ENCODE peak calls at places on chromosomes 13 and 19, in ten cellular contexts. C is transverse colon, S is H1, T is breast epithelium, K is stomach, M is K562, A is HCT116, I is GM23338, E is SK-N-SH, Q is HL-60. R is an unnamed sample.

GRCh38 chr19:35144600-35145436 is 1.8 kb downstream of the FXYD7 start:
- DNase-seq in C (peak), S (peak), T (no peak), K (peak), M (peak), A (no peak), I (peak), E (no peak), Q (no peak), R (no peak)

GRCh38 chr13:33182729-33183128 is 102.8 kb downstream of the STARD13 start:
- DNase-seq in C (no peak), S (no peak), T (no peak), K (no peak), M (no peak), A (no peak), I (no peak), E (no peak), Q (no peak), R (no peak)

GRCh38 chr19:10419200-10419645 is 1.1 kb upstream of the PDE4A start:
- DNase-seq in C (no peak), S (no peak), T (no peak), K (no peak), M (peak), A (no peak), I (no peak), E (peak), Q (no peak), R (no peak)

GRCh38 chr13:79434578-79434977 is 28.5 kb upstream of the RBM26 start:
- DNase-seq in C (no peak), S (no peak), T (no peak), K (no peak), M (no peak), A (no peak), I (no peak), E (no peak), Q (no peak), R (no peak)

GRCh38 chr13:27535546-27535945 is 84.8 kb downstream of the LNX2 start:
- DNase-seq in C (no peak), S (no peak), T (no peak), K (no peak), M (no peak), A (no peak), I (no peak), E (no peak), Q (no peak), R (no peak)

GRCh38 chr19:45518469-45518826 is 11.2 kb downstream of the VASP start:
- DNase-seq in C (peak), S (no peak), T (no peak), K (peak), M (no peak), A (no peak), I (no peak), E (no peak), Q (no peak), R (no peak)

GRCh38 chr13:51937320-51938290 is 73.6 kb downstream of the ATP7B start:
- DNase-seq in C (no peak), S (no peak), T (no peak), K (no peak), M (no peak), A (no peak), I (no peak), E (no peak), Q (no peak), R (no peak)

GRCh38 chr19:46489445-46490272 is 6.0 kb downstream of the PNMA8B start:
- DNase-seq in C (peak), S (peak), T (no peak), K (peak), M (peak), A (no peak), I (peak), E (peak), Q (no peak), R (no peak)

GRCh38 chr13:60467098-60467497 is 70.1 kb downstream of the TDRD3 start:
- DNase-seq in C (no peak), S (no peak), T (no peak), K (no peak), M (no peak), A (no peak), I (no peak), E (no peak), Q (no peak), R (no peak)

GRCh38 chr19:44587863-44588752 is 25.3 kb upstream of the IGSF23 start:
- DNase-seq in C (no peak), S (no peak), T (no peak), K (no peak), M (peak), A (peak), I (no peak), E (no peak), Q (peak), R (no peak)

GRCh38 chr13:34044660-34045080 is 226.7 kb downstream of the RFC3 start:
- DNase-seq in C (no peak), S (no peak), T (no peak), K (no peak), M (no peak), A (peak), I (no peak), E (no peak), Q (no peak), R (peak)

GRCh38 chr13:62837895-62838294 is 1422.2 kb upstream of the PCDH20 start:
- DNase-seq in C (no peak), S (no peak), T (no peak), K (no peak), M (no peak), A (no peak), I (no peak), E (no peak), Q (no peak), R (no peak)
- TF ChIP-seq POLR2AphosphoS5 in C (no peak), S (no peak), T (no peak), K (no peak), M (no peak), A (no peak), I (no peak), E (no peak), Q (no peak), R (no peak)

DNA sequence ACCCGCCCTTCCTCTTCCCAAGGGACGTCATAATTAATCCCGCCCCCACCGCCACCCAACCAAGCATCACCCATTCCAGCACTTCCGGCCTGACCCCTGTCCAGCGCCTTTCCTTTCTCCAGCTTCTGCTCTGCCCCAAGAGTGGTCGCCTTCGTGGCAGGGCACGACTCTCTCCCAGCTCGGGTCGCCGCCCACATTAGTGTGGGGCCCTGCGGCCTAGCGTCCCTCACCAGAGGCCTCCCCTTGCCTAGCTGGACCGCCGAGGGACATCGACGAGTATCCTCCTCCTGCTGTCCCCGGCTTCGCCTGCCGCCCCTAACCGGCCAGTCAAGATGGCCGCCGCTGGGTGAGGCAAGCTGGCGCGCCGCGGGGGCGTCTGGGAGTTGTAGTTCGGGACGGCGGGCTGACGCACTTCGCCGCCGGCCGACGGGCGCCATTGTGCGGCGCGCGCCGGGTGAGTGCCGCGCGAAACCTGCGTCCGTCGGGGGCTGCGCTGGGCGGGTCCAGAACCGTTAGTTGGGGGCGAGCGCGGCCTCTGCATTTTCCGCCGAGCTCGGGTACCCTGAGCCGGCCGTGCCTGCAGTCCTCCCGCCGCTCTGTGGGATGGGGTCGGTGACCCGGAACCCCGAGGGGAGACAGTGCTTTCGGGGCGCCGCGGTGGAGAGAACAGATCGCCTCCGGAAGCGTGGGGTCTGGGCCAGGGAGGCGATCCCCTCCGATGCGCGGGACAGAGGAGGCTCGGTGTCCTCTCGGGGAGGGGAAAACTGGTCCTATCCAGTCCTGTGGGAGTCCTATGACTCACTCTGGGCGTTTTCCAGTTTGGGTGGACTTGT is at the start of gene ZNF274:
- DNase-seq in C (peak), S (peak), T (peak), K (peak), M (peak), A (peak), I (peak), E (peak), Q (peak), R (peak)
- TF ChIP-seq POLR2AphosphoS5 in C (peak), S (peak), T (peak), K (peak), M (peak), A (peak), I (peak), E (no peak), Q (peak), R (peak)

GRCh38 chr13:29436291-29436690 is 159.2 kb downstream of the SLC7A1 start:
- DNase-seq in C (no peak), S (no peak), T (no peak), K (no peak), M (no peak), A (no peak), I (no peak), E (no peak), Q (no peak), R (no peak)

GRCh38 chr13:29436721-29437250 is 158.7 kb downstream of the SLC7A1 start:
- DNase-seq in C (no peak), S (no peak), T (no peak), K (no peak), M (no peak), A (no peak), I (no peak), E (no peak), Q (no peak), R (no peak)

GRCh38 chr13:29439601-29440381 is 155.7 kb downstream of the SLC7A1 start:
- DNase-seq in C (no peak), S (no peak), T (no peak), K (no peak), M (no peak), A (no peak), I (no peak), E (no peak), Q (no peak), R (no peak)

GRCh38 chr13:29441301-29441700 is 154.2 kb downstream of the SLC7A1 start:
- DNase-seq in C (no peak), S (no peak), T (no peak), K (no peak), M (no peak), A (no peak), I (no peak), E (no peak), Q (no peak), R (no peak)

GRCh38 chr13:29438772-29439171 is 156.7 kb downstream of the SLC7A1 start:
- DNase-seq in C (no peak), S (no peak), T (no peak), K (no peak), M (no peak), A (no peak), I (no peak), E (no peak), Q (no peak), R (no peak)
- TF ChIP-seq POLR2AphosphoS5 in C (no peak), S (no peak), T (no peak), K (no peak), M (no peak), A (no peak), I (no peak), E (no peak), Q (no peak), R (no peak)

GRCh38 chr19:11528551-11529341 is at the start of gene ECSIT:
- DNase-seq in C (peak), S (peak), T (peak), K (peak), M (peak), A (peak), I (peak), E (peak), Q (peak), R (peak)
- TF ChIP-seq POLR2AphosphoS5 in C (peak), S (peak), T (peak), K (peak), M (peak), A (no peak), I (peak), E (peak), Q (peak), R (peak)

GRCh38 chr19:38734426-38735256 is 9.6 kb downstream of the CAPN12 start:
- DNase-seq in C (peak), S (no peak), T (no peak), K (peak), M (peak), A (no peak), I (no peak), E (no peak), Q (peak), R (no peak)
- TF ChIP-seq POLR2AphosphoS5 in C (no peak), S (no peak), T (no peak), K (no peak), M (no peak), A (no peak), I (no peak), E (peak), Q (no peak), R (no peak)

GRCh38 chr19:19203012-19203856 is at the start of gene NR2C2AP:
- DNase-seq in C (peak), S (peak), T (peak), K (peak), M (peak), A (peak), I (peak), E (peak), Q (peak), R (peak)
- TF ChIP-seq POLR2AphosphoS5 in C (no peak), S (peak), T (no peak), K (peak), M (peak), A (peak), I (peak), E (peak), Q (no peak), R (peak)

DNA sequence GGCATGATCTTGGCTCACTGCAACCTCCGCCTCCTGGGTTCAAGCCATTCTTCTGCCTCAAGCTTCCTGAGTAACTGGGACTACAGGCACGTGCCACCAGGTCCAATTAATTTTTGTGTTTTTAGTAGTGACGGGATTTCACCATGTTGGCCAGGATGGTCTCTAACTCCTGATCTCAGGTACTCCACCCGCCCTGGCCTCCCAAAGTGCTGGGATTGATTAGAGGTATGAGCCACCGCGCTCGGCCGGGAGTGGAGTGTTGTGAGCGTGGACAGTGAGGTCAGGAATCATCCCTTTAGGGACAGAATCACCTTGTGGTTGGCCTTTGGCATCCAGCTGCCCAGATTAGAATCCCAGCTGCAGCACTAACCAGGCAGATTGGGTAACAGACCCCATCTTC is 10.3 kb downstream of the RRAS start:
- DNase-seq in C (no peak), S (no peak), T (no peak), K (no peak), M (no peak), A (no peak), I (no peak), E (no peak), Q (no peak), R (no peak)
- TF ChIP-seq POLR2AphosphoS5 in C (no peak), S (no peak), T (no peak), K (no peak), M (no peak), A (no peak), I (no peak), E (no peak), Q (no peak), R (no peak)

GRCh38 chr13:46712524-46712923 is 84.4 kb downstream of the ESD start:
- DNase-seq in C (no peak), S (no peak), T (no peak), K (no peak), M (no peak), A (no peak), I (peak), E (no peak), Q (no peak), R (no peak)
- TF ChIP-seq POLR2AphosphoS5 in C (no peak), S (no peak), T (no peak), K (no peak), M (no peak), A (no peak), I (no peak), E (no peak), Q (no peak), R (no peak)

DNA sequence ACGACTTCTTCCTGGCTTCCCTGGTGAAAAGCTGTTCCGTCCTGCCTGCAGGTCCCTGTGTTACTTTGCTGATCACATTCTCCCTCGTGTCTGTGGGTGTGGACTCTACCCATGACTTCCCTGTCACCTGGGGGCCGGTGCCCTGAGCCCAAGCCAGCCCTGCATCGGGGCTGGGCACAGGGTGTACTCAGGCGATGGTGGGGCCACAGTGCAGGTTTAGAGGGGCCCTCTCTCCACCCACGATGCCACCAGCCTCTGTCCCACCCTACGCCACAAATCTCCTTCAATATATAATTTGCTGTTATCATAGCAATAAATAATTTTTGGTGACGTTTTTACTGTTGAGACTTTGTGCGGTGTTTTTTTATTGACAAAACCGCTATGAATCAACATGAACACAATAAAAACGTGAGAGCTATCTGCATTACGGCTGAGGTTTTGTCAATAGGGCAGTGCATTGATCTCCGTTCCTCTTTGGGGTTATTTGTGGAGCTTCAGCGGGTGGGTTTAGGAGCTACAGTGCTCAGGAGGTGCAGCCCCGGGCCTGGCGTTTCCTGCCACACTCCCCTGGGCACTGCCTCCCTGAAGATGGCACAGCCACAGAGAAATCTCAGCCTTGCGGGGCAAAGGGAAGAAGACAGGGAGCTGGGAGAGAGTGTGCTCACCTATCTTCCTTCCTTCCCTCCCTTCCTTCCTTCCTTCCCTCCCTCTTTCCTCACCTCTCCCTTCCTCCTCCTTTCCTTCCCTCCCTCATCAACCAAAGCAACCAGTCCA is 119.7 kb downstream of the URI1 start:
- DNase-seq in C (no peak), S (peak), T (no peak), K (no peak), M (no peak), A (no peak), I (no peak), E (peak), Q (no peak), R (no peak)
- TF ChIP-seq POLR2AphosphoS5 in C (no peak), S (no peak), T (no peak), K (no peak), M (no peak), A (no peak), I (no peak), E (no peak), Q (no peak), R (no peak)

GRCh38 chr19:49117677-49118564 is 1.0 kb downstream of the C19orf73 start:
- DNase-seq in C (no peak), S (no peak), T (no peak), K (no peak), M (no peak), A (no peak), I (no peak), E (peak), Q (no peak), R (no peak)

GRCh38 chr19:49111218-49111998 is 2.8 kb upstream of the LIN7B start:
- DNase-seq in C (no peak), S (no peak), T (no peak), K (no peak), M (no peak), A (no peak), I (no peak), E (no peak), Q (no peak), R (no peak)

GRCh38 chr19:49116544-49116943 is 2.4 kb downstream of the LIN7B start:
- DNase-seq in C (no peak), S (no peak), T (no peak), K (peak), M (peak), A (no peak), I (no peak), E (no peak), Q (peak), R (no peak)

GRCh38 chr19:49113762-49114629 is at the start of gene LIN7B:
- DNase-seq in C (peak), S (peak), T (no peak), K (peak), M (peak), A (peak), I (peak), E (peak), Q (peak), R (peak)

DNA sequence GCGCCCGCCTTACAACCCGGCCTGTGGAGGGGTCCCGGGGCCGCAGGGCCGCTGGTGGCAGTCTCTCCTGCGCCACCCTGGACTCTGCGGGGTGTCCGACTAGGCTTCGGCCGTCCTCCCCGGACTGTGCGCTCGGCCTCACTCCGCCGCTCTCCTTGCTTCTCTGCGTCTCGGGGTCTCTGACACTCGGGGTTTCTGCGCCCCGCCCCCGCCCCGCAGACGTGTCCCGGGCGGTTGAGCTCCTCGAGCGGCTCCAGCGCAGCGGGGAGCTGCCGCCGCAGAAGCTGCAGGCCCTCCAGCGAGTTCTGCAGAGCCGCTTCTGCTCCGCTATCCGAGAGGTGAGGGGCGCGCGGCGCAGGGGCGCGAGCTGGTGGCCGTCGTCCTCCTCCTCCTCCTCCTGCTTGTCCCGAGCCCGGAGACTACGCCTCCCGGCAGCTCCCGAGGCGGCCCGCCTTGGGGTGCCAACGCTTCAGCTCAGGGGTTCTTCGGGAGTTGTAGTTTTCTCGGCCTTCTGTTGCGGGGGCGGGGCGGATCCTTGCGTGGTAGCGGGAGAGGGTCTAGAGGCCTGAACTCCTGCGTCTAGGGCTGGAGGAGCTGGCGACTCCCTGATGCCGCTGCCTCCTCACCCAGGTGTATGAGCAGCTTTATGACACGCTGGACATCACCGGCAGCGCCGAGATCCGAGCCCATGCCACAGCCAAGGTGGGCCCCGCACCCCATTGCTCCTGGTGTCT is 627 bp downstream of the LIN7B start:
- DNase-seq in C (peak), S (peak), T (no peak), K (peak), M (peak), A (no peak), I (peak), E (peak), Q (peak), R (peak)
- TF ChIP-seq POLR2AphosphoS5 in C (peak), S (no peak), T (no peak), K (no peak), M (no peak), A (no peak), I (peak), E (no peak), Q (no peak), R (peak)